ENCODE peak calls at places on chromosomes 7 and 10, in nine cellular contexts. J is fibroblast of lung, L is nephron progenitor cell, Z is sigmoid colon, S is lower lobe of right lung, K is Calu3, H is glutamatergic neuron, M is right atrium auricular region, Y is HL-60. A is an unnamed sample.

GRCh38 chr10:49001402-49001801 is 61.8 kb upstream of the LRRC18 start:
- DNase-seq in J (no peak), L (peak; percentile 25), Z (no peak), S (no peak), K (no peak), H (no peak), M (no peak), Y (no peak), A (no peak)

GRCh38 chr10:30928742-30929141 is 102.9 kb downstream of the ZNF438 start:
- DNase-seq in J (no peak), L (no peak), Z (no peak), S (no peak), K (no peak), H (no peak), M (no peak), Y (no peak), A (peak; percentile 29)

GRCh38 chr7:50156163-50156562 is 63.1 kb upstream of the ZPBP start:
- DNase-seq in J (no peak), L (no peak), Z (no peak), S (no peak), K (no peak), H (no peak), M (no peak), Y (no peak), A (no peak)

GRCh38 chr7:79770053-79770452 is 316.6 kb upstream of the MAGI2 start:
- DNase-seq in J (peak; percentile 51), L (no peak), Z (no peak), S (no peak), K (no peak), H (no peak), M (no peak), Y (no peak), A (no peak)

GRCh38 chr7:79091661-79092060 is 361.8 kb downstream of the MAGI2 start:
- DNase-seq in J (peak; percentile 70), L (no peak), Z (no peak), S (no peak), K (no peak), H (no peak), M (no peak), Y (no peak), A (no peak)

GRCh38 chr7:72362246-72362645 is 49.9 kb downstream of the CALN1 start:
- DNase-seq in J (no peak), L (no peak), Z (no peak), S (no peak), K (no peak), H (no peak), M (no peak), Y (no peak), A (no peak)

GRCh38 chr10:93977442-93977841 is 16.3 kb upstream of the PLCE1 start:
- DNase-seq in J (no peak), L (no peak), Z (no peak), S (no peak), K (no peak), H (no peak), M (no peak), Y (no peak), A (no peak)

GRCh38 chr7:69654381-69654780 is 56.1 kb downstream of the AUTS2 start:
- DNase-seq in J (peak; percentile 36), L (no peak), Z (no peak), S (no peak), K (no peak), H (no peak), M (peak; percentile 63), Y (peak; percentile 53), A (no peak)

GRCh38 chr10:86385806-86386205 is 19.2 kb upstream of the GRID1 start:
- DNase-seq in J (no peak), L (no peak), Z (peak; percentile 40), S (no peak), K (no peak), H (no peak), M (peak; percentile 44), Y (no peak), A (no peak)

GRCh38 chr10:103881420-103882284 is 26.3 kb upstream of the SH3PXD2A start:
- DNase-seq in J (no peak), L (no peak), Z (no peak), S (no peak), K (no peak), H (no peak), M (no peak), Y (no peak), A (no peak)

GRCh38 chr7:155344618-155345433 is 47.1 kb downstream of the INSIG1 start:
- DNase-seq in J (peak; percentile 69), L (peak; percentile 91), Z (peak; percentile 87), S (peak; percentile 85), K (peak; percentile 86), H (peak; percentile 89), M (peak; percentile 80), Y (peak; percentile 69), A (peak; percentile 89)

GRCh38 chr7:135326636-135327280 is 93.1 kb downstream of the STRA8 start:
- DNase-seq in J (peak; percentile 8), L (no peak), Z (no peak), S (no peak), K (no peak), H (no peak), M (no peak), Y (no peak), A (no peak)

GRCh38 chr7:90701771-90702170 is 105.7 kb downstream of the CDK14 start:
- DNase-seq in J (no peak), L (peak; percentile 14), Z (no peak), S (no peak), K (no peak), H (no peak), M (no peak), Y (no peak), A (no peak)

GRCh38 chr10:69898524-69898923 is 96.8 kb downstream of the COL13A1 start:
- DNase-seq in J (no peak), L (peak; percentile 43), Z (no peak), S (no peak), K (no peak), H (no peak), M (no peak), Y (no peak), A (no peak)

GRCh38 chr10:129971381-129972144 is 7.5 kb upstream of the EBF3 start:
- DNase-seq in J (peak; percentile 47), L (peak; percentile 81), Z (peak; percentile 66), S (peak; percentile 70), K (peak; percentile 10), H (peak; percentile 86), M (no peak), Y (peak; percentile 50), A (peak; percentile 80)

GRCh38 chr10:87092356-87092860 is 2.2 kb downstream of the GLUD1 start:
- DNase-seq in J (peak; percentile 62), L (no peak), Z (no peak), S (no peak), K (peak; percentile 6), H (no peak), M (no peak), Y (no peak), A (no peak)

GRCh38 chr7:101400751-101401150 is 38.1 kb downstream of the COL26A1 start:
- DNase-seq in J (no peak), L (no peak), Z (no peak), S (no peak), K (no peak), H (no peak), M (no peak), Y (no peak), A (no peak)

GRCh38 chr10:97029271-97029670 is 156.5 kb downstream of the SLIT1 start:
- DNase-seq in J (no peak), L (no peak), Z (no peak), S (no peak), K (no peak), H (no peak), M (no peak), Y (no peak), A (no peak)

DNA sequence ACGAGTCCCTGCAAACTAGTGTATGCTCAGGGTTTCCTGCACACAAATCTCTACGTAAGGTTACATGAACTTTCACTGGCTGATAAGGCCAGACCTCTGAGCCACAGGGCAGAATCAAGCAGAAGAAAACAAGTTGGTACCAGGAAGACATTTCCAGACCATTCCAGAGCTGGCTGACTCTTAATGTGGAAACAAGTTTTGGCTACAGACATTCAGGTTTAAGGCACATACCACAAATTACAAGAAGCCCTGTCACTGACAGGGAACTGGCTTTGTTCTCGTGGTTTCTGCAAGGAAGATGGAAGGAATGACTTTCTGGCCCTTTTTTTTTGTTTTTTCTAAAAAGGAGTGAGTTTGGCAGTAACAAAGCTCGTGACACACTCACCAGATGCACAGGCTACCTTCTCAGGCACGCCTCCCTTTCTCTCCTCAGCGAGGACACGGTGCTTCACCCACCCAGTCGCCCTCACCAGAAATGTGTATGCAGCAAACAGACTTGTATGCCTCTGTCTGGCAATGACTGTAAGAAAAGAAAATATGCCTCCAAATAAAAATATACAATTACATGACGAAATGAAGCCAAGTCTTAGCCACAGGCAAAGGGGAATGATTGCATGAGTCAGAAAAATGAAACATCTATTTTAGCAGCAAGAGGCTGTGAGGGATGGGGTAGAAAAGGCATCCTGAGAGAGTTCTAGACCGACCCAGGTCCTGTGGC is 22.6 kb downstream of the PLAC9 start:
- DNase-seq in J (peak; percentile 98), L (no peak), Z (no peak), S (no peak), K (no peak), H (no peak), M (no peak), Y (no peak), A (no peak)
- TF ChIP-seq CTCF in J (no peak), L (no peak), Z (no peak), S (no peak), K (no peak), H (no peak), M (no peak), Y (no peak), A (no peak)

DNA sequence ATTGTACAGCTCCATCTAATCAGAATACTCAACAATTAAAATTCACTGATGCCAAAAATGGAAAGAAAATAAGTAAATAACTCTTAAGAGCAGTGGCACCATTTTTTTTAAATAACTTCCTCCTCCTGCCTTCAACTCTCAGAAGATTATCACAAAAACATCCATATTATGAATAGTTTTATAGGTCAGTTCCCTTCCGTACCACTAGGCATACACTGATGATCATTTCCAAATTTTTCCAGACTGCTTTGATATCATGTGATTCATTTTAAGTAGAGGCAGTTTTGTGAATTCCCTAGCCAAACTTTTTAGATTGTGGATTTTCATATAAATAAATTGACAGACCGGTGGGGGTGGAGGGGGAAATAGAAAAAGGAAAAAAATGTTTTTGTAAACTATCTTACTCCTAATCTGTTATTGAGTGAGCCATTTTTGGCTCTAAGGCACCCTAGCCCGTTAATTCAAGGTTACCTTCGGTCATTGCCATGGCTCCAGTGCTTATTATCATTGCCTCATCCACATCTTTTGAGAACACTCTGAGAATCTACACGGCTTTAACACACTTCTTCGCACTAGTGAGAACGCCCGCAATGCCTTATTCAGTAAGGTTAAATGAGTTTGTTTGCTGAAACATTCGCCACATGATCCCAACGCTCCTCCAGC is 1.0 kb downstream of the FAM107B start:
- DNase-seq in J (no peak), L (no peak), Z (no peak), S (no peak), K (no peak), H (no peak), M (no peak), Y (no peak), A (no peak)
- TF ChIP-seq CTCF in J (peak; percentile 27), L (peak; percentile 10), Z (no peak), S (no peak), K (no peak), H (no peak), M (no peak), Y (no peak), A (no peak)

GRCh38 chr7:140317999-140318398 is 80.3 kb downstream of the SLC37A3 start:
- DNase-seq in J (no peak), L (no peak), Z (no peak), S (no peak), K (no peak), H (no peak), M (no peak), Y (no peak), A (no peak)
- TF ChIP-seq CTCF in J (no peak), L (no peak), Z (no peak), S (no peak), K (no peak), H (no peak), M (no peak), Y (no peak), A (no peak)

GRCh38 chr10:13518076-13518692 is 10.6 kb downstream of the BEND7 start:
- DNase-seq in J (peak; percentile 27), L (peak; percentile 37), Z (no peak), S (no peak), K (no peak), H (peak; percentile 51), M (no peak), Y (no peak), A (peak; percentile 53)
- TF ChIP-seq CTCF in J (peak; percentile 57), L (peak; percentile 45), Z (peak; percentile 41), S (no peak), K (no peak), H (no peak), M (peak; percentile 45), Y (no peak), A (peak; percentile 46)